ENCODE peak calls at places on chromosomes 6 and 20, in seven cellular contexts. One of them, this sample, is unnamed.

GRCh38 chr6:165191461-165191860 is 117.9 kb downstream of the C6orf118 start:
- DNase-seq in H9: no peak
- DNase-seq in H1: no peak
- DNase-seq in mesenchymal stem cell: no peak
- DNase-seq in neuronal stem cell: no peak
- DNase-seq in IMR-90: no peak
- DNase-seq in trophoblast cell: peak
- DNase-seq in this sample: no peak

GRCh38 chr20:9021699-9022098 is 47.2 kb upstream of the PLCB4 start:
- DNase-seq in H1: peak
- DNase-seq in neuronal stem cell: no peak
- DNase-seq in H9: peak
- DNase-seq in IMR-90: peak
- DNase-seq in trophoblast cell: no peak
- DNase-seq in mesenchymal stem cell: no peak
- DNase-seq in this sample: peak

GRCh38 chr6:41370488-41371111 is 35.2 kb downstream of the NCR2 start:
- DNase-seq in IMR-90: no peak
- DNase-seq in H9: no peak
- DNase-seq in mesenchymal stem cell: no peak
- DNase-seq in trophoblast cell: peak
- DNase-seq in neuronal stem cell: no peak
- DNase-seq in H1: no peak
- DNase-seq in this sample: peak

GRCh38 chr6:56334937-56335336 is 87.6 kb upstream of the COL21A1 start:
- DNase-seq in IMR-90: peak
- DNase-seq in H9: no peak
- DNase-seq in mesenchymal stem cell: peak
- DNase-seq in H1: no peak
- DNase-seq in trophoblast cell: no peak
- DNase-seq in neuronal stem cell: no peak
- DNase-seq in this sample: no peak

GRCh38 chr20:39946946-39947345 is 742.1 kb downstream of the MAFB start:
- DNase-seq in mesenchymal stem cell: no peak
- DNase-seq in trophoblast cell: no peak
- DNase-seq in H1: no peak
- DNase-seq in neuronal stem cell: no peak
- DNase-seq in IMR-90: no peak
- DNase-seq in H9: no peak
- DNase-seq in this sample: no peak

GRCh38 chr20:11467436-11467835 is 450.3 kb upstream of the BTBD3 start:
- DNase-seq in H9: no peak
- DNase-seq in IMR-90: no peak
- DNase-seq in mesenchymal stem cell: no peak
- DNase-seq in H1: no peak
- DNase-seq in neuronal stem cell: no peak
- DNase-seq in trophoblast cell: no peak
- DNase-seq in this sample: no peak

GRCh38 chr6:78538002-78538401 is 329.3 kb upstream of the IRAK1BP1 start:
- DNase-seq in IMR-90: peak
- DNase-seq in H1: no peak
- DNase-seq in H9: no peak
- DNase-seq in trophoblast cell: no peak
- DNase-seq in neuronal stem cell: no peak
- DNase-seq in mesenchymal stem cell: no peak
- DNase-seq in this sample: no peak

GRCh38 chr6:132362318-132363185 is 38.7 kb downstream of the MOXD1 start:
- DNase-seq in IMR-90: no peak
- DNase-seq in trophoblast cell: no peak
- DNase-seq in neuronal stem cell: no peak
- DNase-seq in H9: no peak
- DNase-seq in mesenchymal stem cell: no peak
- DNase-seq in H1: no peak
- DNase-seq in this sample: no peak

GRCh38 chr6:150140236-150140969 is 2.4 kb upstream of the PPP1R14C start:
- DNase-seq in IMR-90: no peak
- DNase-seq in H1: no peak
- DNase-seq in trophoblast cell: no peak
- DNase-seq in neuronal stem cell: no peak
- DNase-seq in mesenchymal stem cell: no peak
- DNase-seq in H9: no peak
- DNase-seq in this sample: no peak

GRCh38 chr6:90343581-90343980 is 46.9 kb upstream of the BACH2 start:
- DNase-seq in H1: no peak
- DNase-seq in mesenchymal stem cell: no peak
- DNase-seq in trophoblast cell: no peak
- DNase-seq in neuronal stem cell: no peak
- DNase-seq in H9: no peak
- DNase-seq in IMR-90: peak
- DNase-seq in this sample: no peak

GRCh38 chr6:125307150-125307838 is 5.5 kb upstream of the HDDC2 start:
- DNase-seq in trophoblast cell: peak
- DNase-seq in H1: no peak
- DNase-seq in H9: no peak
- DNase-seq in IMR-90: peak
- DNase-seq in neuronal stem cell: no peak
- DNase-seq in mesenchymal stem cell: no peak
- DNase-seq in this sample: peak

GRCh38 chr6:16752206-16752867 is 8.9 kb downstream of the ATXN1 start:
- DNase-seq in trophoblast cell: no peak
- DNase-seq in H1: no peak
- DNase-seq in H9: no peak
- DNase-seq in mesenchymal stem cell: peak
- DNase-seq in IMR-90: peak
- DNase-seq in neuronal stem cell: no peak
- DNase-seq in this sample: no peak

GRCh38 chr6:8025191-8025590 is 39.0 kb downstream of the BLOC1S5 start:
- DNase-seq in trophoblast cell: no peak
- DNase-seq in H1: no peak
- DNase-seq in H9: no peak
- DNase-seq in IMR-90: no peak
- DNase-seq in neuronal stem cell: no peak
- DNase-seq in mesenchymal stem cell: no peak
- DNase-seq in this sample: no peak

GRCh38 chr6:105746539-105746938 is 339.6 kb upstream of the PRDM1 start:
- DNase-seq in IMR-90: no peak
- DNase-seq in H9: no peak
- DNase-seq in neuronal stem cell: no peak
- DNase-seq in trophoblast cell: no peak
- DNase-seq in H1: no peak
- DNase-seq in mesenchymal stem cell: no peak
- DNase-seq in this sample: no peak

GRCh38 chr6:22582806-22583205 is 13.4 kb downstream of the HDGFL1 start:
- DNase-seq in H1: no peak
- DNase-seq in H9: no peak
- DNase-seq in mesenchymal stem cell: peak
- DNase-seq in IMR-90: peak
- DNase-seq in trophoblast cell: no peak
- DNase-seq in neuronal stem cell: no peak
- DNase-seq in this sample: no peak

GRCh38 chr20:17873410-17874270 is 95.0 kb downstream of the SNX5 start:
- DNase-seq in IMR-90: peak
- DNase-seq in H1: no peak
- DNase-seq in mesenchymal stem cell: peak
- DNase-seq in neuronal stem cell: no peak
- DNase-seq in trophoblast cell: no peak
- DNase-seq in H9: peak
- DNase-seq in this sample: no peak

GRCh38 chr6:75206338-75207210 is 721 bp upstream of the COL12A1 start:
- DNase-seq in trophoblast cell: no peak
- DNase-seq in mesenchymal stem cell: peak
- DNase-seq in neuronal stem cell: peak
- DNase-seq in H9: no peak
- DNase-seq in IMR-90: no peak
- DNase-seq in H1: no peak
- DNase-seq in this sample: peak

GRCh38 chr20:7744411-7744810 is 195.8 kb downstream of the HAO1 start:
- DNase-seq in H9: no peak
- DNase-seq in trophoblast cell: no peak
- DNase-seq in IMR-90: peak
- DNase-seq in mesenchymal stem cell: peak
- DNase-seq in neuronal stem cell: no peak
- DNase-seq in H1: no peak
- DNase-seq in this sample: peak

GRCh38 chr6:170147832-170148708 is 142.8 kb downstream of the DLL1 start:
- DNase-seq in H1: no peak
- DNase-seq in IMR-90: no peak
- DNase-seq in trophoblast cell: no peak
- DNase-seq in mesenchymal stem cell: no peak
- DNase-seq in H9: peak
- DNase-seq in neuronal stem cell: no peak
- DNase-seq in this sample: peak

GRCh38 chr20:19661717-19662637 is 96.1 kb upstream of the RIN2 start:
- DNase-seq in IMR-90: peak
- DNase-seq in H1: peak
- DNase-seq in trophoblast cell: peak
- DNase-seq in neuronal stem cell: peak
- DNase-seq in H9: peak
- DNase-seq in mesenchymal stem cell: peak
- DNase-seq in this sample: peak
- H3K23ac ChIP-seq in IMR-90: no peak
- H3K23ac ChIP-seq in H1: no peak
- H3K23ac ChIP-seq in trophoblast cell: no peak
- H3K23ac ChIP-seq in neuronal stem cell: no peak
- H3K23ac ChIP-seq in H9: no peak
- H3K23ac ChIP-seq in mesenchymal stem cell: no peak
- H3K23ac ChIP-seq in this sample: no peak

GRCh38 chr6:20274115-20274514 is 61.8 kb upstream of the MBOAT1 start:
- DNase-seq in IMR-90: no peak
- DNase-seq in H1: no peak
- DNase-seq in trophoblast cell: no peak
- DNase-seq in neuronal stem cell: no peak
- DNase-seq in H9: no peak
- DNase-seq in mesenchymal stem cell: no peak
- DNase-seq in this sample: peak

GRCh38 chr6:20284672-20285071 is 72.4 kb upstream of the MBOAT1 start:
- DNase-seq in IMR-90: no peak
- DNase-seq in H9: no peak
- DNase-seq in neuronal stem cell: no peak
- DNase-seq in trophoblast cell: no peak
- DNase-seq in H1: no peak
- DNase-seq in mesenchymal stem cell: no peak
- DNase-seq in this sample: no peak

GRCh38 chr6:20280288-20280621 is 68.0 kb upstream of the MBOAT1 start:
- DNase-seq in H9: no peak
- DNase-seq in neuronal stem cell: no peak
- DNase-seq in trophoblast cell: no peak
- DNase-seq in mesenchymal stem cell: no peak
- DNase-seq in IMR-90: no peak
- DNase-seq in H1: no peak
- DNase-seq in this sample: no peak

GRCh38 chr6:20279051-20279450 is 66.8 kb upstream of the MBOAT1 start:
- DNase-seq in neuronal stem cell: no peak
- DNase-seq in mesenchymal stem cell: no peak
- DNase-seq in IMR-90: no peak
- DNase-seq in H1: no peak
- DNase-seq in H9: no peak
- DNase-seq in trophoblast cell: no peak
- DNase-seq in this sample: no peak

GRCh38 chr6:20279608-20280287 is 67.5 kb upstream of the MBOAT1 start:
- DNase-seq in IMR-90: no peak
- DNase-seq in H1: no peak
- DNase-seq in H9: no peak
- DNase-seq in neuronal stem cell: no peak
- DNase-seq in mesenchymal stem cell: no peak
- DNase-seq in trophoblast cell: no peak
- DNase-seq in this sample: no peak
- H3K18ac ChIP-seq in IMR-90: no peak
- H3K18ac ChIP-seq in H1: no peak
- H3K18ac ChIP-seq in H9: no peak
- H3K18ac ChIP-seq in neuronal stem cell: no peak
- H3K18ac ChIP-seq in mesenchymal stem cell: no peak
- H3K18ac ChIP-seq in trophoblast cell: no peak
- H3K18ac ChIP-seq in this sample: no peak

DNA sequence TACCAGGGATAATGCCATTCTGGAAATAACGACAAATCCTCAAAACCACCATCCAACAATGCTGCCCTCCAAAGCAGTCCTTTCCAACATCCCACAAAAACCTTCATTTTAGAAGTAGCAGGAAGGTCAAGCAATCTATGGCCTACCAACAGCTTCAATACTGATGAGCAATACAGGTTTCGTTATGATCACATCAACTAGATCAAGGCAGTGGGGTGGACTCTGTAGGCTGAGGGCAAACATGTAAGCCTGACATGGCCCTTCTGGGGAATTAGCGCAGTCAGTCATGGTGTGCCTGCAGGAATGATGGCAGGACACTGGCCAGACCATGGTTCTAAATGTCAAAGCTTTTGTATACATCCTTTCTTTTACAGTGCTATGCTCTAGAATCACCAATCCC is 41.7 kb downstream of the EZR start:
- DNase-seq in H9: no peak
- DNase-seq in IMR-90: no peak
- DNase-seq in H1: no peak
- DNase-seq in mesenchymal stem cell: no peak
- DNase-seq in trophoblast cell: no peak
- DNase-seq in neuronal stem cell: no peak
- DNase-seq in this sample: no peak
- H3K23ac ChIP-seq in H9: no peak
- H3K23ac ChIP-seq in IMR-90: no peak
- H3K23ac ChIP-seq in H1: no peak
- H3K23ac ChIP-seq in mesenchymal stem cell: no peak
- H3K23ac ChIP-seq in trophoblast cell: no peak
- H3K23ac ChIP-seq in neuronal stem cell: no peak
- H3K23ac ChIP-seq in this sample: no peak

GRCh38 chr6:166412911-166413384 is 30.2 kb upstream of the MPC1 start:
- DNase-seq in neuronal stem cell: no peak
- DNase-seq in trophoblast cell: no peak
- DNase-seq in IMR-90: no peak
- DNase-seq in mesenchymal stem cell: no peak
- DNase-seq in H1: no peak
- DNase-seq in H9: no peak
- DNase-seq in this sample: no peak

GRCh38 chr6:166413491-166413951 is 30.8 kb upstream of the MPC1 start:
- DNase-seq in H1: no peak
- DNase-seq in neuronal stem cell: no peak
- DNase-seq in trophoblast cell: no peak
- DNase-seq in IMR-90: no peak
- DNase-seq in H9: no peak
- DNase-seq in mesenchymal stem cell: no peak
- DNase-seq in this sample: no peak

GRCh38 chr6:166417285-166417691 is 34.5 kb upstream of the MPC1 start:
- DNase-seq in mesenchymal stem cell: no peak
- DNase-seq in trophoblast cell: no peak
- DNase-seq in H9: no peak
- DNase-seq in IMR-90: no peak
- DNase-seq in neuronal stem cell: no peak
- DNase-seq in H1: no peak
- DNase-seq in this sample: no peak

GRCh38 chr6:166415833-166416347 is 33.1 kb upstream of the MPC1 start:
- DNase-seq in IMR-90: no peak
- DNase-seq in trophoblast cell: no peak
- DNase-seq in H1: no peak
- DNase-seq in neuronal stem cell: no peak
- DNase-seq in H9: no peak
- DNase-seq in mesenchymal stem cell: no peak
- DNase-seq in this sample: no peak

GRCh38 chr6:166415306-166415705 is 32.6 kb upstream of the MPC1 start:
- DNase-seq in IMR-90: no peak
- DNase-seq in mesenchymal stem cell: no peak
- DNase-seq in H9: no peak
- DNase-seq in trophoblast cell: no peak
- DNase-seq in H1: no peak
- DNase-seq in neuronal stem cell: no peak
- DNase-seq in this sample: no peak
- H3K18ac ChIP-seq in IMR-90: no peak
- H3K18ac ChIP-seq in mesenchymal stem cell: no peak
- H3K18ac ChIP-seq in H9: no peak
- H3K18ac ChIP-seq in trophoblast cell: no peak
- H3K18ac ChIP-seq in H1: no peak
- H3K18ac ChIP-seq in neuronal stem cell: no peak
- H3K18ac ChIP-seq in this sample: no peak